ENCODE peak calls at places on chromosomes 16 and 17, in six cellular contexts. K is body of pancreas, U is amygdala, F is midbrain, E is brain microvascular endothelial cell, H is PC-9. W is an unnamed sample.

GRCh38 chr16:53091508-53092211 is 36.9 kb downstream of the CHD9 start:
- DNase-seq in K (peak), U (peak), F (peak), E (peak), H (no peak), W (peak)

GRCh38 chr17:2780931-2781454 is 15.2 kb upstream of the RAP1GAP2 start:
- DNase-seq in K (no peak), U (no peak), F (no peak), E (no peak), H (no peak), W (no peak)

GRCh38 chr17:72560303-72561247 is 439.8 kb downstream of the SOX9 start:
- DNase-seq in K (peak), U (peak), F (peak), E (peak), H (peak), W (peak)

GRCh38 chr17:78429618-78429995 is 51.2 kb downstream of the PGS1 start:
- DNase-seq in K (no peak), U (no peak), F (no peak), E (no peak), H (no peak), W (no peak)

GRCh38 chr16:4176794-4177438 is 60.7 kb upstream of the ADCY9 start:
- DNase-seq in K (no peak), U (no peak), F (no peak), E (peak), H (peak), W (peak)

GRCh38 chr17:49574283-49574892 is 1.3 kb upstream of the NXPH3 start:
- DNase-seq in K (no peak), U (peak), F (peak), E (no peak), H (no peak), W (peak)

GRCh38 chr16:9836118-9836736 is 346.0 kb downstream of the GRIN2A start:
- DNase-seq in K (peak), U (no peak), F (peak), E (peak), H (no peak), W (no peak)

GRCh38 chr16:17224859-17225258 is 245.9 kb downstream of the XYLT1 start:
- DNase-seq in K (peak), U (no peak), F (peak), E (no peak), H (no peak), W (no peak)

GRCh38 chr17:35087731-35088646 is 24.5 kb upstream of the RFFL start:
- DNase-seq in K (peak), U (peak), F (peak), E (peak), H (peak), W (peak)

GRCh38 chr17:31158741-31159377 is 64.1 kb downstream of the NF1 start:
- DNase-seq in K (no peak), U (no peak), F (no peak), E (no peak), H (no peak), W (no peak)

GRCh38 chr17:27438631-27439030 is 17.6 kb upstream of the KSR1 start:
- DNase-seq in K (no peak), U (no peak), F (no peak), E (no peak), H (no peak), W (no peak)

GRCh38 chr16:54355251-54355650 is 68.7 kb upstream of the IRX3 start:
- DNase-seq in K (no peak), U (no peak), F (no peak), E (peak), H (no peak), W (no peak)

GRCh38 chr16:65283238-65283651 is 161.4 kb upstream of the CDH11 start:
- DNase-seq in K (no peak), U (no peak), F (no peak), E (no peak), H (no peak), W (no peak)

GRCh38 chr16:57801856-57802634 is at the start of gene KIFC3:
- DNase-seq in K (peak), U (peak), F (peak), E (peak), H (peak), W (peak)

GRCh38 chr16:84607694-84608093 is 10.2 kb downstream of the COTL1 start:
- DNase-seq in K (no peak), U (no peak), F (no peak), E (no peak), H (no peak), W (peak)

GRCh38 chr17:4919511-4920047 is 12.5 kb upstream of the GP1BA start:
- DNase-seq in K (no peak), U (no peak), F (no peak), E (no peak), H (no peak), W (no peak)

GRCh38 chr17:8226536-8227237 is 16.3 kb upstream of the AURKB start:
- DNase-seq in K (peak), U (peak), F (peak), E (peak), H (no peak), W (peak)

GRCh38 chr16:50674831-50675230 is 6.3 kb downstream of the SNX20 start:
- DNase-seq in K (no peak), U (no peak), F (no peak), E (no peak), H (no peak), W (no peak)

GRCh38 chr17:52678211-52678610 is 519.7 kb upstream of the CA10 start:
- DNase-seq in K (no peak), U (no peak), F (no peak), E (no peak), H (peak), W (no peak)

GRCh38 chr16:58487566-58488351 is 12.2 kb upstream of the NDRG4 start:
- DNase-seq in K (peak), U (peak), F (peak), E (peak), H (peak), W (peak)

GRCh38 chr16:84361546-84361945 is 6.8 kb upstream of the ATP2C2 start:
- DNase-seq in K (no peak), U (no peak), F (no peak), E (no peak), H (no peak), W (no peak)

GRCh38 chr17:75889454-75889853 is 7.3 kb downstream of the TRIM65 start:
- DNase-seq in K (no peak), U (no peak), F (no peak), E (no peak), H (no peak), W (no peak)

GRCh38 chr16:88681084-88681680 is 5.1 kb downstream of the SNAI3 start:
- DNase-seq in K (peak), U (no peak), F (no peak), E (no peak), H (peak), W (no peak)

GRCh38 chr16:47887496-47887895 is 268.3 kb downstream of the ABCC12 start:
- DNase-seq in K (no peak), U (no peak), F (no peak), E (no peak), H (peak), W (no peak)

W was measured in nucleus accumbens.